ENCODE peak calls at places on chromosomes 12 and 14, in five cellular contexts. One of them, this sample, is unnamed.
A peak's percentile ranks its signal among the peaks of the same experiment; 100 is the strongest.

GRCh38 chr12:32501835-32502333 is 102.5 kb downstream of the FGD4 start:
- DNase-seq in lung: no peak
- DNase-seq in suprapubic skin: peak; percentile 77
- DNase-seq in heart right ventricle: peak; percentile 28
- DNase-seq in CD8-positive, alpha-beta memory T cell: no peak
- DNase-seq in this sample: no peak

GRCh38 chr14:104265918-104266642 is 127.7 kb downstream of the KIF26A start:
- DNase-seq in lung: no peak
- DNase-seq in suprapubic skin: no peak
- DNase-seq in heart right ventricle: no peak
- DNase-seq in CD8-positive, alpha-beta memory T cell: no peak
- DNase-seq in this sample: no peak

GRCh38 chr14:91115986-91116385 is 2.1 kb downstream of the DGLUCY start:
- DNase-seq in lung: no peak
- DNase-seq in suprapubic skin: no peak
- DNase-seq in heart right ventricle: no peak
- DNase-seq in CD8-positive, alpha-beta memory T cell: no peak
- DNase-seq in this sample: no peak

GRCh38 chr14:51448831-51449665 is 202.7 kb upstream of the FRMD6 start:
- DNase-seq in lung: no peak
- DNase-seq in suprapubic skin: no peak
- DNase-seq in heart right ventricle: peak; percentile 57
- DNase-seq in CD8-positive, alpha-beta memory T cell: no peak
- DNase-seq in this sample: no peak

GRCh38 chr14:75845136-75845804 is 136.5 kb downstream of the TGFB3 start:
- DNase-seq in lung: no peak
- DNase-seq in suprapubic skin: no peak
- DNase-seq in heart right ventricle: no peak
- DNase-seq in CD8-positive, alpha-beta memory T cell: no peak
- DNase-seq in this sample: no peak

GRCh38 chr12:108700833-108701450 is 30.4 kb downstream of the CORO1C start:
- DNase-seq in lung: no peak
- DNase-seq in suprapubic skin: no peak
- DNase-seq in heart right ventricle: no peak
- DNase-seq in CD8-positive, alpha-beta memory T cell: no peak
- DNase-seq in this sample: no peak

GRCh38 chr12:6788972-6789905 is at the start of gene CD4:
- DNase-seq in lung: peak; percentile 59
- DNase-seq in suprapubic skin: no peak
- DNase-seq in heart right ventricle: peak; percentile 59
- DNase-seq in CD8-positive, alpha-beta memory T cell: no peak
- DNase-seq in this sample: no peak

GRCh38 chr12:122523280-122523679 is 3.5 kb downstream of the RSRC2 start:
- DNase-seq in lung: peak; percentile 39
- DNase-seq in suprapubic skin: no peak
- DNase-seq in heart right ventricle: no peak
- DNase-seq in CD8-positive, alpha-beta memory T cell: no peak
- DNase-seq in this sample: no peak

GRCh38 chr12:14979468-14979867 is 6.6 kb downstream of the PDE6H start:
- DNase-seq in lung: no peak
- DNase-seq in suprapubic skin: no peak
- DNase-seq in heart right ventricle: no peak
- DNase-seq in CD8-positive, alpha-beta memory T cell: no peak
- DNase-seq in this sample: no peak

GRCh38 chr12:50185496-50185895 is 18.3 kb upstream of the CERS5 start:
- DNase-seq in lung: no peak
- DNase-seq in suprapubic skin: no peak
- DNase-seq in heart right ventricle: no peak
- DNase-seq in CD8-positive, alpha-beta memory T cell: no peak
- DNase-seq in this sample: no peak

GRCh38 chr12:63045020-63045860 is 105.8 kb downstream of the AVPR1A start:
- DNase-seq in lung: no peak
- DNase-seq in suprapubic skin: no peak
- DNase-seq in heart right ventricle: no peak
- DNase-seq in CD8-positive, alpha-beta memory T cell: no peak
- DNase-seq in this sample: no peak

GRCh38 chr12:52058631-52059324 is 7.5 kb downstream of the NR4A1 start:
- DNase-seq in lung: no peak
- DNase-seq in suprapubic skin: no peak
- DNase-seq in heart right ventricle: peak; percentile 28
- DNase-seq in CD8-positive, alpha-beta memory T cell: no peak
- DNase-seq in this sample: peak; percentile 92

GRCh38 chr12:128933039-128933438 is 79.8 kb downstream of the GLT1D1 start:
- DNase-seq in lung: no peak
- DNase-seq in suprapubic skin: no peak
- DNase-seq in heart right ventricle: no peak
- DNase-seq in CD8-positive, alpha-beta memory T cell: no peak
- DNase-seq in this sample: no peak

GRCh38 chr12:76529226-76529918 is 30.2 kb downstream of the OSBPL8 start:
- DNase-seq in lung: no peak
- DNase-seq in suprapubic skin: no peak
- DNase-seq in heart right ventricle: no peak
- DNase-seq in CD8-positive, alpha-beta memory T cell: no peak
- DNase-seq in this sample: no peak

GRCh38 chr14:31038521-31039166 is 12.5 kb upstream of the STRN3 start:
- DNase-seq in lung: no peak
- DNase-seq in suprapubic skin: no peak
- DNase-seq in heart right ventricle: no peak
- DNase-seq in CD8-positive, alpha-beta memory T cell: no peak
- DNase-seq in this sample: no peak

GRCh38 chr12:56683-57346 is 9.8 kb upstream of the IQSEC3 start:
- DNase-seq in lung: no peak
- DNase-seq in suprapubic skin: no peak
- DNase-seq in heart right ventricle: no peak
- DNase-seq in CD8-positive, alpha-beta memory T cell: no peak
- DNase-seq in this sample: no peak

GRCh38 chr12:113781415-113782198 is 184.5 kb downstream of the RBM19 start:
- DNase-seq in lung: no peak
- DNase-seq in suprapubic skin: no peak
- DNase-seq in heart right ventricle: no peak
- DNase-seq in CD8-positive, alpha-beta memory T cell: no peak
- DNase-seq in this sample: no peak

GRCh38 chr14:57058319-57058718 is 210.4 kb downstream of the EXOC5 start:
- DNase-seq in lung: no peak
- DNase-seq in suprapubic skin: no peak
- DNase-seq in heart right ventricle: no peak
- DNase-seq in CD8-positive, alpha-beta memory T cell: no peak
- DNase-seq in this sample: no peak

GRCh38 chr12:88985631-88986030 is 366.7 kb downstream of the DUSP6 start:
- DNase-seq in lung: no peak
- DNase-seq in suprapubic skin: no peak
- DNase-seq in heart right ventricle: no peak
- DNase-seq in CD8-positive, alpha-beta memory T cell: no peak
- DNase-seq in this sample: no peak

GRCh38 chr12:113149361-113150150 is at the start of gene CFAP73:
- DNase-seq in lung: peak; percentile 47
- DNase-seq in suprapubic skin: peak; percentile 78
- DNase-seq in heart right ventricle: peak; percentile 59
- DNase-seq in CD8-positive, alpha-beta memory T cell: no peak
- DNase-seq in this sample: no peak

GRCh38 chr12:123398177-123398916 is 14.4 kb downstream of the KMT5A start:
- DNase-seq in lung: peak; percentile 34
- DNase-seq in suprapubic skin: no peak
- DNase-seq in heart right ventricle: no peak
- DNase-seq in CD8-positive, alpha-beta memory T cell: no peak
- DNase-seq in this sample: no peak

GRCh38 chr14:70753518-70753953 is 55.8 kb downstream of the MAP3K9 start:
- DNase-seq in lung: peak; percentile 72
- DNase-seq in suprapubic skin: no peak
- DNase-seq in heart right ventricle: no peak
- DNase-seq in CD8-positive, alpha-beta memory T cell: no peak
- DNase-seq in this sample: no peak

GRCh38 chr12:124699878-124700277 is 132.5 kb upstream of the NCOR2 start:
- DNase-seq in lung: peak; percentile 80
- DNase-seq in suprapubic skin: no peak
- DNase-seq in heart right ventricle: no peak
- DNase-seq in CD8-positive, alpha-beta memory T cell: no peak
- DNase-seq in this sample: no peak

GRCh38 chr14:104523546-104523935 is 56.0 kb upstream of the C14orf180 start:
- DNase-seq in lung: no peak
- DNase-seq in suprapubic skin: no peak
- DNase-seq in heart right ventricle: no peak
- DNase-seq in CD8-positive, alpha-beta memory T cell: no peak
- DNase-seq in this sample: no peak

GRCh38 chr12:49219417-49220026 is 30.6 kb upstream of the TUBA1A start:
- DNase-seq in lung: no peak
- DNase-seq in suprapubic skin: peak; percentile 27
- DNase-seq in heart right ventricle: no peak
- DNase-seq in CD8-positive, alpha-beta memory T cell: no peak
- DNase-seq in this sample: no peak

GRCh38 chr14:31829256-31829923 is 247.7 kb upstream of the ARHGAP5 start:
- DNase-seq in lung: no peak
- DNase-seq in suprapubic skin: no peak
- DNase-seq in heart right ventricle: no peak
- DNase-seq in CD8-positive, alpha-beta memory T cell: no peak
- DNase-seq in this sample: no peak

GRCh38 chr12:79841878-79842265 is 93.0 kb downstream of the PPP1R12A start:
- DNase-seq in lung: no peak
- DNase-seq in suprapubic skin: no peak
- DNase-seq in heart right ventricle: no peak
- DNase-seq in CD8-positive, alpha-beta memory T cell: no peak
- DNase-seq in this sample: no peak

GRCh38 chr12:76037130-76038105 is 5.8 kb upstream of the PHLDA1 start:
- DNase-seq in lung: no peak
- DNase-seq in suprapubic skin: no peak
- DNase-seq in heart right ventricle: peak; percentile 54
- DNase-seq in CD8-positive, alpha-beta memory T cell: no peak
- DNase-seq in this sample: no peak

GRCh38 chr14:91298576-91298975 is 54.1 kb upstream of the GPR68 start:
- DNase-seq in lung: no peak
- DNase-seq in suprapubic skin: no peak
- DNase-seq in heart right ventricle: no peak
- DNase-seq in CD8-positive, alpha-beta memory T cell: no peak
- DNase-seq in this sample: no peak

GRCh38 chr12:95877622-95878021 is 18.9 kb downstream of the SNRPF start:
- DNase-seq in lung: no peak
- DNase-seq in suprapubic skin: no peak
- DNase-seq in heart right ventricle: no peak
- DNase-seq in CD8-positive, alpha-beta memory T cell: no peak
- DNase-seq in this sample: no peak

GRCh38 chr12:33253123-33253522 is 186.5 kb downstream of the SYT10 start:
- DNase-seq in lung: no peak
- DNase-seq in suprapubic skin: no peak
- DNase-seq in heart right ventricle: no peak
- DNase-seq in CD8-positive, alpha-beta memory T cell: no peak
- DNase-seq in this sample: no peak

GRCh38 chr14:100030441-100031153 is 34.6 kb upstream of the EVL start:
- DNase-seq in lung: no peak
- DNase-seq in suprapubic skin: no peak
- DNase-seq in heart right ventricle: no peak
- DNase-seq in CD8-positive, alpha-beta memory T cell: no peak
- DNase-seq in this sample: no peak

GRCh38 chr12:120983759-120984158 is 5.4 kb downstream of the HNF1A start:
- DNase-seq in lung: no peak
- DNase-seq in suprapubic skin: no peak
- DNase-seq in heart right ventricle: no peak
- DNase-seq in CD8-positive, alpha-beta memory T cell: no peak
- DNase-seq in this sample: no peak

GRCh38 chr12:94305293-94305957 is 154.2 kb downstream of the CEP83 start:
- DNase-seq in lung: peak; percentile 48
- DNase-seq in suprapubic skin: no peak
- DNase-seq in heart right ventricle: no peak
- DNase-seq in CD8-positive, alpha-beta memory T cell: no peak
- DNase-seq in this sample: no peak

GRCh38 chr12:94098466-94098865 is 49.9 kb upstream of the PLXNC1 start:
- DNase-seq in lung: no peak
- DNase-seq in suprapubic skin: no peak
- DNase-seq in heart right ventricle: no peak
- DNase-seq in CD8-positive, alpha-beta memory T cell: no peak
- DNase-seq in this sample: no peak

DNA sequence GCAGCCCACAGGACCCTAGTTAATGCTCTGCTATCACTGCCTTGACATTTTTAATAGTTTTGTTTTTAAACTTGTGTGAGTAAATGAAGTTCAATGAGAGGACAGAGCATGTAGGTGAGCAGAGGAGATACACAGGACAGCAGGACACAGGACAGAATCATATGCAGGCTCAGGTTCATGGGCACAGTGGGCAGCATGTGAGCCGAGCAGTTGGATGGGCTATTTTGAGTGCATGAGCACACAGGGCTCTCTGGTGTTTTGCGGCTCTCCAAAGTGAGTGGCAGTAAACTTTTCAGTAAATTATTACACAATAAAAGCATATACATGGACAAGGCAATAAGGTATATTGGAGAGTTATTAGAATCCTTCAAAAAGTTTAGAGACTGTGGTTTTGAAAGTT is 189.7 kb upstream of the OR4E1 start:
- DNase-seq in lung: no peak
- DNase-seq in suprapubic skin: no peak
- DNase-seq in heart right ventricle: peak; percentile 9
- DNase-seq in CD8-positive, alpha-beta memory T cell: no peak
- DNase-seq in this sample: no peak
- H3K27ac ChIP-seq in lung: no peak overlapping the region
- H3K27ac ChIP-seq in suprapubic skin: no peak overlapping the region
- H3K27ac ChIP-seq in heart right ventricle: no peak overlapping the region
- H3K27ac ChIP-seq in CD8-positive, alpha-beta memory T cell: no peak overlapping the region
- H3K27ac ChIP-seq in this sample: no peak overlapping the region

GRCh38 chr14:92514844-92515509 is 1.4 kb downstream of the RIN3 start:
- DNase-seq in lung: no peak
- DNase-seq in suprapubic skin: no peak
- DNase-seq in heart right ventricle: no peak
- DNase-seq in CD8-positive, alpha-beta memory T cell: no peak
- DNase-seq in this sample: no peak
- H3K27ac ChIP-seq in lung: no peak overlapping the region
- H3K27ac ChIP-seq in suprapubic skin: peak overlapping the region; percentile 86
- H3K27ac ChIP-seq in heart right ventricle: peak overlapping the region; percentile 96
- H3K27ac ChIP-seq in CD8-positive, alpha-beta memory T cell: peak overlapping the region; percentile 67
- H3K27ac ChIP-seq in this sample: peak overlapping the region; percentile 78

DNA sequence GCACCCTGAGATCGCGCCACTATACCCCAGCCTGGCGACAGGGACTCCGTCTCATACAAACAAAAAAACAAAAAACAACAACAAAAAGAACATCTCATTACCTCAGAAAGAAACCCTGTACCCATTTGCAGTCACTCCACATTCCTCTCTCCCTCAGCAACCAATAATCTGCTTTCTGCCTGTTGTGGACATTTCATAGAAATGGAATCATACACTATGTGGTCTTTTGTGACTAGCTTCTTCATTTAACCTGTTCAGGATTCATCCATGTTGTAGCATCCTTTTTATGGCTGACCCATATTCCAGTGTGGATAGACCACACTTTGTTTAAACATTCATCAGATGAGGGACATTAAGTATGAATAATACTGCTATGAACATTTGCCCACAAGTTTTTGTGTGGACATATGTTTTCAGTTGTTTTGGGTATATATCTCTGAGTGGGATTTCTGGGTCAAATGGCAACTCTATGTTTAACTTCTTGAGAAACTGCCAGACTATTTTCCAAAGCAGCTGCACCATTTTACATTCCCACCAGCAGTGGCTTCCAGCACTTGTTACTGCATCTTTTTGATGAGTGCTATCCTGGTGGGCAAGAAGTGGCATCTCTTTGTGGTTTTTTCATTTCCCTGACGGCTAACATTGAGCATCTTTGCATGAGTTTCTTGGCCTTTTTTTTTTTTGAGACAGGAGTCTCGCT is 5.9 kb upstream of the RCOR1 start:
- DNase-seq in lung: no peak
- DNase-seq in suprapubic skin: no peak
- DNase-seq in heart right ventricle: no peak
- DNase-seq in CD8-positive, alpha-beta memory T cell: no peak
- DNase-seq in this sample: no peak
- H3K27ac ChIP-seq in lung: no peak overlapping the region
- H3K27ac ChIP-seq in suprapubic skin: no peak overlapping the region
- H3K27ac ChIP-seq in heart right ventricle: no peak overlapping the region
- H3K27ac ChIP-seq in CD8-positive, alpha-beta memory T cell: no peak overlapping the region
- H3K27ac ChIP-seq in this sample: no peak overlapping the region

GRCh38 chr12:26803552-26803951 is 29.4 kb downstream of the ITPR2 start:
- DNase-seq in lung: no peak
- DNase-seq in suprapubic skin: no peak
- DNase-seq in heart right ventricle: no peak
- DNase-seq in CD8-positive, alpha-beta memory T cell: no peak
- DNase-seq in this sample: no peak
- H3K27ac ChIP-seq in lung: no peak overlapping the region
- H3K27ac ChIP-seq in suprapubic skin: no peak overlapping the region
- H3K27ac ChIP-seq in heart right ventricle: no peak overlapping the region
- H3K27ac ChIP-seq in CD8-positive, alpha-beta memory T cell: no peak overlapping the region
- H3K27ac ChIP-seq in this sample: no peak overlapping the region

This sample was measured in vagina.